ENCODE peak calls at places on chromosomes 3 and 15, in seven cellular contexts. O is colonic mucosa; Z is HCT116; I is PC-9; P is thyroid gland; C is CD8-positive, alpha-beta T cell; L is AG04450. W is an unnamed sample. For H3K27me3, the result is how much of the 10 kb centered on the place peaks cover.

GRCh38 chr15:48373855-48374421 is 42.7 kb downstream of the DUT start:
- DNase-seq in O (no peak), Z (no peak), I (no peak), P (peak), C (no peak), L (no peak), W (peak)

GRCh38 chr15:75129788-75130187 is 71.9 kb upstream of the C15orf39 start:
- DNase-seq in O (no peak), Z (no peak), I (no peak), P (no peak), C (no peak), L (no peak), W (no peak)

GRCh38 chr3:7536510-7536909 is 675.6 kb downstream of the GRM7 start:
- DNase-seq in O (no peak), Z (no peak), I (no peak), P (peak), C (no peak), L (no peak), W (no peak)

GRCh38 chr3:107117922-107118576 is 259.2 kb upstream of the CCDC54 start:
- DNase-seq in O (no peak), Z (peak), I (no peak), P (peak), C (no peak), L (peak), W (peak)

GRCh38 chr3:79886204-79886603 is 118.4 kb upstream of the ROBO1 start:
- DNase-seq in O (no peak), Z (no peak), I (no peak), P (no peak), C (no peak), L (no peak), W (no peak)

GRCh38 chr3:159499031-159499793 is 489.4 kb upstream of the IL12A start:
- DNase-seq in O (no peak), Z (no peak), I (no peak), P (no peak), C (no peak), L (no peak), W (no peak)

GRCh38 chr15:69459063-69459462 is 6.4 kb downstream of the RPLP1 start:
- DNase-seq in O (no peak), Z (no peak), I (no peak), P (no peak), C (no peak), L (no peak), W (no peak)

GRCh38 chr3:159938712-159939111 is 49.9 kb upstream of the IL12A start:
- DNase-seq in O (no peak), Z (no peak), I (no peak), P (no peak), C (no peak), L (no peak), W (no peak)

GRCh38 chr15:74041311-74041756 is 41.0 kb downstream of the GOLGA6A start:
- DNase-seq in O (no peak), Z (no peak), I (no peak), P (no peak), C (no peak), L (no peak), W (peak)

GRCh38 chr15:33211409-33211808 is 16.9 kb upstream of the FMN1 start:
- DNase-seq in O (peak), Z (no peak), I (no peak), P (peak), C (no peak), L (no peak), W (no peak)

GRCh38 chr15:57647791-57648130 is 56.1 kb downstream of the MYZAP start:
- DNase-seq in O (peak), Z (no peak), I (no peak), P (no peak), C (no peak), L (no peak), W (no peak)

GRCh38 chr3:48897401-48898376 is 993 bp downstream of the SLC25A20 start:
- DNase-seq in O (peak), Z (no peak), I (peak), P (no peak), C (peak), L (no peak), W (no peak)

GRCh38 chr15:51266548-51266947 is 71.8 kb downstream of the CYP19A1 start:
- DNase-seq in O (no peak), Z (no peak), I (no peak), P (no peak), C (no peak), L (no peak), W (no peak)

GRCh38 chr3:24640330-24640877 is 145.8 kb upstream of the THRB start:
- DNase-seq in O (peak), Z (peak), I (no peak), P (peak), C (no peak), L (no peak), W (peak)

GRCh38 chr3:184186184-184186901 is at the start of gene ABCF3:
- DNase-seq in O (peak), Z (no peak), I (peak), P (no peak), C (no peak), L (no peak), W (no peak)

GRCh38 chr3:174938102-174938501 is 79.0 kb downstream of the NAALADL2 start:
- DNase-seq in O (no peak), Z (no peak), I (no peak), P (no peak), C (no peak), L (no peak), W (no peak)

GRCh38 chr3:182460303-182460702 is 333.0 kb upstream of the ATP11B start:
- DNase-seq in O (no peak), Z (no peak), I (no peak), P (no peak), C (no peak), L (no peak), W (no peak)

GRCh38 chr15:61457050-61457733 is 228.1 kb upstream of the RORA start:
- DNase-seq in O (no peak), Z (no peak), I (no peak), P (no peak), C (no peak), L (no peak), W (no peak)

GRCh38 chr3:16336876-16337275 is 71.9 kb downstream of the OXNAD1 start:
- DNase-seq in O (no peak), Z (no peak), I (no peak), P (no peak), C (no peak), L (no peak), W (no peak)

GRCh38 chr3:16618721-16619120 is 13.5 kb upstream of the DAZL start:
- DNase-seq in O (no peak), Z (no peak), I (no peak), P (no peak), C (no peak), L (no peak), W (no peak)

GRCh38 chr15:87572381-87572780 is 684.2 kb downstream of the NTRK3 start:
- DNase-seq in O (no peak), Z (no peak), I (no peak), P (no peak), C (no peak), L (no peak), W (no peak)

GRCh38 chr15:36903922-36904479 is 196.3 kb downstream of the MEIS2 start:
- DNase-seq in O (no peak), Z (no peak), I (peak), P (no peak), C (no peak), L (no peak), W (no peak)

GRCh38 chr15:39411102-39411989 is 169.5 kb upstream of the THBS1 start:
- DNase-seq in O (no peak), Z (no peak), I (no peak), P (no peak), C (no peak), L (no peak), W (no peak)

GRCh38 chr3:14771593-14772497 is 46.9 kb upstream of the FGD5 start:
- DNase-seq in O (peak), Z (no peak), I (no peak), P (no peak), C (no peak), L (no peak), W (no peak)

GRCh38 chr3:71652786-71653419 is 69.4 kb upstream of the FOXP1 start:
- DNase-seq in O (peak), Z (peak), I (no peak), P (peak), C (no peak), L (peak), W (peak)

GRCh38 chr15:34790121-34790520 is 5.2 kb downstream of the ACTC1 start:
- DNase-seq in O (no peak), Z (no peak), I (no peak), P (no peak), C (no peak), L (no peak), W (no peak)

GRCh38 chr3:29064085-29064484 is 216.8 kb upstream of the RBMS3 start:
- DNase-seq in O (no peak), Z (no peak), I (no peak), P (no peak), C (no peak), L (peak), W (peak)

GRCh38 chr3:134083626-134084229 is 54.0 kb upstream of the SLCO2A1 start:
- DNase-seq in O (no peak), Z (no peak), I (no peak), P (no peak), C (no peak), L (no peak), W (no peak)

GRCh38 chr3:55483196-55484095 is 3.7 kb downstream of the WNT5A start:
- DNase-seq in O (no peak), Z (no peak), I (no peak), P (no peak), C (no peak), L (no peak), W (no peak)
- H3K27me3 ChIP-seq in O (under half), Z (under half), I (under half), P (under half), C (under half), L (under half), W (under half)

GRCh38 chr3:194283218-194284006 is 67.7 kb downstream of the CPN2 start:
- DNase-seq in O (no peak), Z (no peak), I (no peak), P (no peak), C (no peak), L (no peak), W (no peak)

GRCh38 chr3:194285859-194286197 is 65.3 kb downstream of the CPN2 start:
- DNase-seq in O (no peak), Z (no peak), I (no peak), P (no peak), C (no peak), L (no peak), W (no peak)

GRCh38 chr3:194285024-194285858 is 65.9 kb downstream of the CPN2 start:
- DNase-seq in O (no peak), Z (no peak), I (no peak), P (no peak), C (no peak), L (no peak), W (no peak)

GRCh38 chr3:194282436-194283122 is 68.5 kb downstream of the CPN2 start:
- DNase-seq in O (no peak), Z (no peak), I (no peak), P (no peak), C (no peak), L (no peak), W (no peak)

GRCh38 chr3:194284351-194284750 is 66.8 kb downstream of the CPN2 start:
- DNase-seq in O (no peak), Z (no peak), I (no peak), P (no peak), C (no peak), L (no peak), W (no peak)
- H3K27ac ChIP-seq in O (no peak), Z (no peak), I (no peak), P (no peak), C (no peak), L (no peak), W (no peak)

GRCh38 chr15:59994855-59995557 is 9.1 kb upstream of the FOXB1 start:
- DNase-seq in O (no peak), Z (no peak), I (no peak), P (no peak), C (no peak), L (no peak), W (no peak)

GRCh38 chr15:59995568-59996349 is 8.4 kb upstream of the FOXB1 start:
- DNase-seq in O (no peak), Z (no peak), I (no peak), P (no peak), C (no peak), L (no peak), W (no peak)

GRCh38 chr15:59998256-59999063 is 5.7 kb upstream of the FOXB1 start:
- DNase-seq in O (no peak), Z (no peak), I (no peak), P (no peak), C (no peak), L (no peak), W (no peak)

GRCh38 chr15:59997070-59997701 is 6.9 kb upstream of the FOXB1 start:
- DNase-seq in O (no peak), Z (no peak), I (no peak), P (no peak), C (peak), L (no peak), W (no peak)

DNA sequence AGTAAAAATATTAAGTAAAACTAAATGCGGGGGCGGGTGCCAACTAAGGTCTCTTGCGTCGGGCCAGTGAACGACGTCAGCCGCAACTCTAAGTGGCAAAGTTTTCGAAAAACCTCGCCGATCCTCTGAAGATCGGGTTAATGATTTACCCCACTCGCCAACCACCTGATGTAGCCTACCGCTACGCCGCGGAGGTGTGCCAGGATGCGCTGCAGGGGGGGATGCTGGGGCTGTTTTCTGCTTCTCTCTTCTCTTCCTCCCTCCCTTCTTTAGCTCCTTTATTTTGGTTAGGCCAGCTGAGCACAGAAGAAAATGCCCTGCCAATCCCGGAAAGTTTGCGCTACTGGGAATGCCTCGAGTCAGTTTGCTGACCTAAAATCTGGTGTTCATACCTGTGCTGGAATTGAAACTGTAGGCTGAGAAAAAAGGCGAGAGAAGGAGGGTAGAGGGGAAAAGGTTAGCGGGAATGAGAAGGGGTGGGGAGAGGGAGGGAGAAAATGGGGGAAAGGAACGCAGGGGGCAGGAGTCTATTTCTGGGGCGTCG is 7.5 kb upstream of the FOXB1 start:
- DNase-seq in O (peak), Z (no peak), I (no peak), P (no peak), C (no peak), L (no peak), W (no peak)
- H3K27me3 ChIP-seq in O (half or more), Z (under half), I (under half), P (half or more), C (half or more), L (half or more), W (half or more)

DNA sequence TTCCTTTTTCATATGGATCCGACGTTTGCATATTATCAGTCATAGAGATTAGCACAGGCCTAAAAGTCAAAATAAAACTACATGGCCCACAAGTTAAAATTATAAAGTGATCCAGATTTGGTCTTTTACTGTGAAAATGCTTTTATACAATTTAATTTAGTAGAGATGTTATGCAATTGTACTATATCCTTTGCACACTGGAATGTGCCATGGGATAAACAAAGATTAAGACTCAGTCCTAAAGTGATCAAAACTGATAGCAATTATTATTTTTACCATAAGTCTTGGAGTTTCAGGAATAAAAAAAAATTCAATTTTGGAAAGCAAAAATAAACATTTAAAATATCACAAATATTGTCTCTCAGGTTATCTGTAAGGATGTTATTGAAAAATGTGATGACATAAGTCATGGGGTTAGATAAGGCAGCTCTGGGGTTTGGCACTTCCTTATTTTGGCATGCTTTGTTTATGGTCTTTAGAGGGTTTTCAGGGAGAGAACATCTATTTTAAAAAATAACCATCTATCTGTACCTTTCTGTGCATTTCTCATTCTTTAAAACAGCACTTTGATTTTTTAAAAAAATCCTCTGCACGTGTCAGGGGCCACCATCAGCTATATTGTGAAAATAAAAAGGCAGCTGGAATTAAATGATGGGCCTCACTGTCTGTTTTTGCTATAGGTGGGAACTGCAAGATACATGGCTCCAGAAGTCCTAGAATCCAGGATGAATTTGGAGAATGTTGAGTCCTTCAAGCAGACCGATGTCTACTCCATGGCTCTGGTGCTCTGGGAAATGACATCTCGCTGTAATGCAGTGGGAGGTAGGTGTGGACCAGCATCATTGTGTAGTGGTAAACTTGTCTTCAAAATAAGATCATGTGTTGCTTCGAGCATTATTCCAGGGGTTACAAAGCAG is 67.3 kb downstream of the TGFBR2 start:
- DNase-seq in O (no peak), Z (no peak), I (no peak), P (no peak), C (no peak), L (no peak), W (no peak)
- H3K27ac ChIP-seq in O (no peak), Z (no peak), I (no peak), P (no peak), C (peak), L (no peak), W (no peak)

DNA sequence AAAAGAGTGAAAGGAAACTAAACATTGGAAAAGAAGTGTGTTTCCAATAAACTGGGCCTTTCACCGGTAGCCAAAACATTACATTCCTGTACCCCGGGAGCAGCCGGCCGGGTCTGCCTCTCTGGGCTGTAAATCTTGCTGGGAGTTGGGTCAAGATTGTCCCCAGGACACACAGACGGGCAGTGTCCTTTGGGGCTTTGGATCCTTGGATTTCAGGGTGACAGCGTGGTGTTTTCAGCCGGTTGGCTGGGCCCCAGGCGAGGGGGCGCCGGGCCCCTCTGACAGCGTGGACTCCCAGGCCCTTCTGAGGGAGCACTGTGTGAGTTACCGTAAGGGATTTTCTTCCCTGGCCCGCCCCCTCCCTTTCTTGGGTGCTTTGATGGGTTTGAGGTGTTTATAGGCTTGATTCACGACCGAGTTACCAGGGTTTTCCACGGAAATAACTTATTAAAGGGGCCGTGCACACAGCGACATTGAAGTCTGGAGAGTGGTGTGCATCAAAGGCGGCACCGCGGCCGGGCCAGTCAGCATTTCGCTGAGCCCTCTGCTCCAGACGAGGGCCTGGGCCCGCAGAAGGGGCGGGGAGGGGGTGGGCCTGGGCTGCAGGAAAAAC is 27.4 kb downstream of the SMAD6 start:
- DNase-seq in O (no peak), Z (no peak), I (no peak), P (peak), C (no peak), L (no peak), W (no peak)
- H3K27me3 ChIP-seq in O (under half), Z (under half), I (under half), P (under half), C (under half), L (under half), W (under half)

DNA sequence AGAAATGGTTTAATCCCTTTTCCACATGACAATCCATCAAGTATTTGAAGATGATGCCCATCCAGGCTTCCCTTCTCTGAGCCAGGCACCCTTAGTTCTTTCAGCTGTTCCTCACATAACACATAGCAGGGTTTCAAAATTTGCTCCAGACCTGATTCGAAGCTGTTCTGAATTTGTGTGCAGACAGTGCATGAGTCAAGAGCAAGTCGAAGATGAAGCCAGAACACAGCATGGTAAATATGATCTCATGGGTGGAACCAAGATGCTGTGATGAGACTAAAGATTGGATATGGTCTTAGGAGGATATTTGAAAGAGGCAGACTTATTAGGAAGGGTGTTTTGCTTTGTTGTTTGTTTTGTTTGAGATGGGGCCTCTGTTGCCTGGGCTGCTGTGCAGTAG is 32.6 kb upstream of the PDE8A start:
- DNase-seq in O (no peak), Z (no peak), I (no peak), P (no peak), C (no peak), L (no peak), W (no peak)
- H3K27ac ChIP-seq in O (no peak), Z (no peak), I (peak), P (no peak), C (no peak), L (no peak), W (no peak)

W was measured in A673.